ENCODE peak calls at places on chromosome 20, in eight cellular contexts. S is cardiac muscle cell; M is fibroblast of lung; I is WERI-Rb-1; E is right lobe of liver; H is adrenal gland; O is CD4-positive, alpha-beta T cell; D is kidney. R is an unnamed sample.
A peak's percentile ranks its signal among the peaks of the same experiment; 100 is the strongest.

GRCh38 chr20:24470031-24470781 is 777 bp downstream of the SYNDIG1 start:
- DNase-seq in D (peak; percentile 77), I (peak; percentile 52), O (no peak), E (no peak), H (no peak), M (peak; percentile 22), S (peak; percentile 54), R (no peak)

GRCh38 chr20:1203630-1204029 is 376 bp downstream of the C20orf202 start:
- DNase-seq in E (no peak), D (no peak), S (no peak), M (no peak), H (no peak), I (no peak), O (no peak), R (no peak)

GRCh38 chr20:16864069-16864468 is 115.9 kb downstream of the OTOR start:
- DNase-seq in O (no peak), H (no peak), M (peak; percentile 25), I (no peak), E (no peak), D (no peak), S (no peak), R (no peak)

GRCh38 chr20:4592316-4593148 is 129.2 kb upstream of the PRND start:
- DNase-seq in E (no peak), I (peak; percentile 53), D (peak; percentile 77), O (peak; percentile 47), S (peak; percentile 73), M (peak; percentile 31), H (peak; percentile 36), R (no peak)

GRCh38 chr20:3414122-3414521 is 6.7 kb upstream of the DNAAF9 start:
- DNase-seq in E (no peak), D (no peak), I (no peak), H (no peak), S (no peak), M (no peak), O (no peak), R (no peak)

GRCh38 chr20:47350691-47351545 is 5.6 kb downstream of the ZMYND8 start:
- DNase-seq in O (no peak), M (no peak), S (no peak), E (no peak), I (no peak), D (no peak), H (no peak), R (no peak)

GRCh38 chr20:32870985-32871384 is 12.3 kb downstream of the EFCAB8 start:
- DNase-seq in I (no peak), D (peak; percentile 17), E (no peak), O (no peak), S (no peak), M (no peak), H (no peak), R (no peak)

GRCh38 chr20:41538810-41539596 is 79.2 kb downstream of the CHD6 start:
- DNase-seq in H (no peak), I (no peak), D (no peak), O (no peak), M (no peak), S (no peak), E (no peak), R (no peak)

GRCh38 chr20:47989957-47990356 is 204.7 kb upstream of the SULF2 start:
- DNase-seq in H (no peak), O (no peak), M (no peak), I (peak; percentile 49), E (no peak), D (no peak), S (no peak), R (no peak)

GRCh38 chr20:35563834-35564233 is 22.0 kb downstream of the ERGIC3 start:
- DNase-seq in D (no peak), S (no peak), M (no peak), I (no peak), H (no peak), E (no peak), O (no peak), R (no peak)

GRCh38 chr20:11754451-11754850 is 163.2 kb upstream of the BTBD3 start:
- DNase-seq in E (no peak), M (no peak), H (no peak), O (no peak), S (no peak), I (no peak), D (no peak), R (no peak)

GRCh38 chr20:6058684-6059295 is 4.9 kb upstream of the LRRN4 start:
- DNase-seq in S (peak; percentile 75), H (no peak), M (peak; percentile 30), O (no peak), D (no peak), E (no peak), I (no peak), R (no peak)

GRCh38 chr20:18331694-18332093 is 43.4 kb downstream of the ZNF133 start:
- DNase-seq in O (no peak), S (no peak), E (no peak), H (no peak), I (no peak), D (no peak), M (no peak), R (no peak)
- H3K9me3 ChIP-seq in O (peaks cover 21% of the 10 kb centered on the region), S (no peaks in the 10 kb centered on the region), E (no peaks in the 10 kb centered on the region), H (no peaks in the 10 kb centered on the region), I (peaks cover 8% of the 10 kb centered on the region), D (no peaks in the 10 kb centered on the region), M (no peaks in the 10 kb centered on the region), R (peaks cover 7% of the 10 kb centered on the region)

GRCh38 chr20:62786100-62786499 is 10.2 kb upstream of the MRGBP start:
- DNase-seq in I (no peak), H (no peak), D (no peak), M (no peak), S (no peak), O (no peak), E (no peak), R (no peak)

GRCh38 chr20:62787329-62787728 is 8.9 kb upstream of the MRGBP start:
- DNase-seq in M (no peak), S (no peak), E (no peak), O (no peak), H (no peak), D (no peak), I (no peak), R (no peak)

GRCh38 chr20:62787866-62788265 is 8.4 kb upstream of the MRGBP start:
- DNase-seq in I (no peak), D (no peak), S (no peak), H (no peak), M (no peak), O (no peak), E (no peak), R (no peak)

GRCh38 chr20:62790075-62790474 is 6.2 kb upstream of the MRGBP start:
- DNase-seq in E (no peak), S (no peak), H (no peak), O (no peak), I (no peak), M (no peak), D (no peak), R (no peak)

DNA sequence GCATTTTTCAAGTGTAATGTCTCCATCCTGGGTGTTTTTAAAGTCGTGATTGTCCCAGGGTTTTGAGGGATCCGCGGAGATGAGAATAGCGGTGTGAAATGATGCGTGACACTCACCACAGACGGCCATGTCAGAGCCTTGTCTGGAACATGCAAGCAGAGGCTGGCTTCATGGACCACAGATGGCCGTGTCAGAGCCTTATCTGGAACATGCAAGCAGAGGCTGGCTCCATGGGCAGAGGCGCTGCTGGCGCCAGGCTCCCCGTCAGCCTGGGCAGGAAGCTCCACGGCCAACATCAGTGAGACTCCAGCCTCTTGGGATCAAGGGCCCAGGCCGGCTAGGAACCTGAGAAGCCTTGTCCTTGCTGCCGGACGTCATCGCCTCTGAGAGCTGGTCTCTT is 7.7 kb upstream of the MRGBP start:
- DNase-seq in H (no peak), S (no peak), D (no peak), I (no peak), O (no peak), M (no peak), E (no peak), R (no peak)
- H3K27ac ChIP-seq in H (no peak overlapping the region), S (no peak overlapping the region), D (no peak overlapping the region), I (no peak overlapping the region), O (no peak overlapping the region), M (no peak overlapping the region), E (no peak overlapping the region), R (no peak overlapping the region)

GRCh38 chr20:50012282-50013263 is 29.8 kb downstream of the SNAI1 start:
- DNase-seq in E (no peak), S (peak; percentile 29), O (no peak), D (no peak), M (no peak), I (peak; percentile 36), H (no peak), R (peak; percentile 70)
- TF ChIP-seq CTCF in E (no peak), S (no peak), O (no peak), D (no peak), M (no peak), I (no peak), H (no peak), R (no peak)

GRCh38 chr20:39988991-39989390 is 700.0 kb downstream of the MAFB start:
- DNase-seq in D (no peak), I (no peak), S (no peak), O (no peak), H (no peak), E (no peak), M (no peak), R (no peak)
- H3K9me3 ChIP-seq in D (no peaks in the 10 kb centered on the region), I (no peaks in the 10 kb centered on the region), S (no peaks in the 10 kb centered on the region), O (no peaks in the 10 kb centered on the region), H (no peaks in the 10 kb centered on the region), E (no peaks in the 10 kb centered on the region), M (no peaks in the 10 kb centered on the region), R (no peaks in the 10 kb centered on the region)

GRCh38 chr20:63534427-63534830 is 2.7 kb downstream of the PTK6 start:
- DNase-seq in E (no peak), M (no peak), D (no peak), I (no peak), S (no peak), H (no peak), O (no peak), R (no peak)
- H3K27ac ChIP-seq in E (no peak overlapping the region), M (no peak overlapping the region), D (no peak overlapping the region), I (no peak overlapping the region), S (no peak overlapping the region), H (no peak overlapping the region), O (no peak overlapping the region), R (peak overlapping the region; percentile 98)

DNA sequence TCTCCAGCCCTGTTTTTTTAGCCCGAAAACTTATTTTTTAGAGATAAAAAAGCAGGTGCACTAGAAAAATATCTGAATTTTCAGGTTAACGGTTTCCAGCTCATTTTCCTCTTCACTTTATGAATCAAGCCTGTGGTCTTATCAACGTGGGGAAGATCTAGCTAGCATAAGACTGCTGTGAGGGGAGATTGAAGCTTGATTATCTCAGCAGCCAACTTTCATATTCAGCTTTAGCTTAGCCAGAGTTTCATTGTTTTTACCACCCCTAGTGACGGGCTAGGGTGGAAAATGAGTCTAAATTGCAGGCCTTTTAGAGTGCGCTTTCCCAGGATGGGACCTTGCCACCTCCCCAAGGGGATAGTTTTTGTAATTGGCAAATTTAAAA is 11.9 kb upstream of the RBM38 start:
- DNase-seq in O (no peak), E (no peak), S (no peak), M (no peak), H (no peak), I (no peak), D (no peak), R (no peak)
- TF ChIP-seq CTCF in O (no peak), E (no peak), S (no peak), M (no peak), H (no peak), I (no peak), D (no peak), R (no peak)

DNA sequence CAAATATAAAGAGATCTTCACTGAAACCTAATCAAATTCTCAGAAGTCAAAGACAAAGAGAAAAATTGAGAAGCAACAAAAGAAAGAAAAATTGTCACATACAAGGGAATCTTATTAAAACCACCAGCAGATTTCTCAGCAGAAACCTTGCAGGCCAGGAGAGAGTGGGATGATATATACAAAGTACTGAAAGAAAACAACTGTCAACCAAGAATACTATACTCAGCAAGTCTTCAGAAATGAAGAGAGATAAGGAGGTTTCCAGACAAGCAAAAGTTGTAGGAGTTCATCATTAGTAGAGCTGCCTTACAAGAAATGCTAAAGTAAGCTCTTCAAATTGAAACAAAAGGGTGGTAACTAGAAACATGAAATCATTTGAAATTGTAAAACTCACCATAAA is 345.6 kb downstream of the MAFB start:
- DNase-seq in S (no peak), M (no peak), D (no peak), E (no peak), H (no peak), I (no peak), O (no peak), R (no peak)
- H3K9me3 ChIP-seq in S (no peaks in the 10 kb centered on the region), M (no peaks in the 10 kb centered on the region), D (peaks cover 2% of the 10 kb centered on the region), E (no peaks in the 10 kb centered on the region), H (no peaks in the 10 kb centered on the region), I (no peaks in the 10 kb centered on the region), O (peaks cover 32% of the 10 kb centered on the region), R (no peaks in the 10 kb centered on the region)

R was measured in Peyer's patch.